ENCODE peak calls at places on chromosomes 7 and 10, in nine cellular contexts. L, Z, X, V, U, O, R, Y and D are unnamed samples.

GRCh38 chr7:155694846-155695245 is 50.4 kb downstream of the RBM33 start:
- DNase-seq in O (no peak), V (no peak), Y (no peak), Z (no peak), R (no peak), U (peak), X (peak), L (no peak), D (no peak)

GRCh38 chr7:12210179-12211053 is 678 bp upstream of the TMEM106B start:
- DNase-seq in Y (no peak), O (no peak), Z (no peak), X (no peak), L (peak), V (peak), U (peak), R (no peak), D (peak)

GRCh38 chr7:231030-231857 is 38.9 kb downstream of the FAM20C start:
- DNase-seq in Z (no peak), V (no peak), Y (peak), X (no peak), L (no peak), O (no peak), R (no peak), U (no peak), D (no peak)

GRCh38 chr7:24732646-24733413 is 24.4 kb downstream of the GSDME start:
- DNase-seq in Z (no peak), R (no peak), U (peak), V (no peak), X (peak), L (no peak), O (no peak), Y (no peak), D (no peak)

GRCh38 chr7:131302453-131302852 is 25.2 kb upstream of the MKLN1 start:
- DNase-seq in X (no peak), U (no peak), R (no peak), O (no peak), V (no peak), Y (no peak), L (no peak), Z (no peak), D (no peak)

GRCh38 chr10:23384364-23384763 is 39.8 kb upstream of the C10orf67 start:
- DNase-seq in O (no peak), U (no peak), R (no peak), V (no peak), Z (no peak), X (no peak), Y (no peak), L (no peak), D (no peak)

GRCh38 chr10:37479469-37479868 is 354.1 kb downstream of the ANKRD30A start:
- DNase-seq in R (no peak), U (no peak), X (no peak), O (no peak), Y (no peak), V (no peak), L (no peak), Z (no peak), D (no peak)

GRCh38 chr10:77649333-77650331 is 12.0 kb upstream of the KCNMA1 start:
- DNase-seq in Z (no peak), U (no peak), L (no peak), V (no peak), O (no peak), R (no peak), Y (no peak), X (no peak), D (no peak)

GRCh38 chr10:114323023-114323422 is 81.3 kb downstream of the AFAP1L2 start:
- DNase-seq in O (no peak), V (no peak), Z (no peak), R (no peak), L (no peak), U (peak), Y (no peak), X (no peak), D (no peak)

GRCh38 chr10:29896053-29896452 is 163.3 kb downstream of the JCAD start:
- DNase-seq in O (no peak), L (no peak), U (no peak), X (peak), Y (no peak), R (no peak), V (no peak), Z (no peak), D (no peak)